ENCODE peak calls at places on chromosomes 4 and X, in six cellular contexts. E, W, O, G, J and B are unnamed samples.
A peak's percentile ranks its signal among the peaks of the same experiment; 100 is the strongest.

GRCh38 chrX:147897117-147897516 is 14.6 kb upstream of the FMR1 start:
- DNase-seq in E (no peak), W (no peak), J (no peak), G (no peak), O (no peak), B (no peak)

GRCh38 chr4:139528377-139529005 is 27.5 kb downstream of the SETD7 start:
- DNase-seq in G (no peak), J (peak; percentile 50), W (peak; percentile 96), O (peak; percentile 67), E (peak; percentile 63), B (peak; percentile 97)

GRCh38 chrX:150688911-150689451 is 4.2 kb upstream of the MTMR1 start:
- DNase-seq in G (no peak), J (no peak), O (no peak), W (peak; percentile 96), E (peak; percentile 81), B (peak; percentile 76)

GRCh38 chr4:122758033-122758432 is 25.5 kb downstream of the BBS12 start:
- DNase-seq in J (peak; percentile 51), G (no peak), W (peak; percentile 69), E (no peak), O (no peak), B (peak; percentile 67)

GRCh38 chr4:164536829-164537228 is 217.1 kb upstream of the SMIM31 start:
- DNase-seq in G (no peak), J (no peak), E (no peak), W (peak; percentile 41), O (no peak), B (peak; percentile 19)

GRCh38 chrX:153549231-153549630 is 31.8 kb downstream of the ATP2B3 start:
- DNase-seq in J (no peak), G (no peak), E (no peak), O (no peak), W (no peak), B (no peak)

GRCh38 chr4:95409127-95409526 is 139.6 kb downstream of the UNC5C start:
- DNase-seq in G (no peak), E (no peak), J (no peak), W (peak; percentile 10), O (no peak), B (peak; percentile 7)

GRCh38 chrX:10972731-10973130 is 138.4 kb upstream of the HCCS start:
- DNase-seq in W (peak; percentile 56), O (no peak), E (no peak), G (no peak), J (no peak), B (no peak)

GRCh38 chr4:118264096-118264495 is 88.7 kb downstream of the PRSS12 start:
- DNase-seq in W (no peak), O (no peak), J (no peak), E (no peak), G (no peak), B (no peak)

GRCh38 chr4:86831262-86832090 is 17.7 kb downstream of the SLC10A6 start:
- DNase-seq in W (peak; percentile 94), J (peak; percentile 6), E (peak; percentile 91), G (no peak), O (peak; percentile 64), B (peak; percentile 91)

GRCh38 chrX:12701625-12702024 is 89.6 kb upstream of the PRPS2 start:
- DNase-seq in W (peak; percentile 57), J (peak; percentile 41), E (peak; percentile 7), O (peak; percentile 51), G (peak; percentile 64), B (peak; percentile 62)

GRCh38 chr4:84499065-84499982 is at the start of gene NKX6-1:
- DNase-seq in W (peak; percentile 88), G (peak; percentile 89), E (no peak), O (peak; percentile 81), J (peak; percentile 65), B (peak; percentile 38)

GRCh38 chr4:955161-955921 is 18.0 kb downstream of the DGKQ start:
- DNase-seq in J (no peak), O (no peak), G (peak; percentile 1), W (no peak), E (no peak), B (no peak)

GRCh38 chr4:3472411-3473141 is 9.5 kb downstream of the DOK7 start:
- DNase-seq in J (no peak), E (no peak), W (no peak), G (peak; percentile 96), O (no peak), B (no peak)

GRCh38 chrX:50691820-50692219 is 122.2 kb downstream of the SHROOM4 start:
- DNase-seq in O (no peak), G (no peak), E (peak; percentile 5), J (peak; percentile 32), W (peak; percentile 63), B (peak; percentile 32)

GRCh38 chrX:13899607-13900006 is 82.7 kb upstream of the GPM6B start:
- DNase-seq in O (no peak), E (peak; percentile 33), G (peak; percentile 43), J (no peak), W (peak; percentile 72), B (peak; percentile 34)

GRCh38 chr4:151418385-151418784 is 9.4 kb downstream of the FHIP1A start:
- DNase-seq in E (peak; percentile 19), O (no peak), G (peak; percentile 40), W (peak; percentile 91), J (peak; percentile 51), B (peak; percentile 49)

GRCh38 chrX:17030092-17030491 is 83.6 kb downstream of the REPS2 start:
- DNase-seq in G (no peak), W (no peak), O (no peak), J (peak; percentile 36), E (no peak), B (no peak)

GRCh38 chrX:71650333-71650969 is 16.9 kb upstream of the LOC101059915 start:
- DNase-seq in E (no peak), O (no peak), G (no peak), W (peak; percentile 10), J (peak; percentile 44), B (no peak)

GRCh38 chrX:1464282-1465131 is 11.8 kb upstream of the ASMTL start:
- DNase-seq in G (no peak), O (no peak), E (no peak), J (peak; percentile 2), W (no peak), B (no peak)

GRCh38 chrX:151359931-151360871 is 36.8 kb upstream of the VMA21 start:
- DNase-seq in W (peak; percentile 10), G (peak; percentile 11), J (peak; percentile 23), O (peak; percentile 37), E (no peak), B (peak; percentile 3)

GRCh38 chrX:47217121-47217851 is 1.2 kb upstream of the CDK16 start:
- DNase-seq in O (peak; percentile 56), W (peak; percentile 44), E (peak; percentile 32), J (peak; percentile 57), G (peak; percentile 26), B (peak; percentile 81)

GRCh38 chrX:18424482-18425198 is 768 bp upstream of the CDKL5 start:
- DNase-seq in O (peak; percentile 45), J (peak; percentile 16), E (no peak), G (peak; percentile 4), W (peak; percentile 52), B (peak; percentile 13)

GRCh38 chr4:155529761-155530160 is 136.9 kb upstream of the GUCY1A1 start:
- DNase-seq in J (no peak), G (no peak), E (no peak), O (no peak), W (no peak), B (peak; percentile 60)

GRCh38 chr4:52856802-52857201 is 5.3 kb upstream of the RASL11B start:
- DNase-seq in E (no peak), W (no peak), O (no peak), G (no peak), J (no peak), B (no peak)

GRCh38 chr4:187469627-187470026 is 525.9 kb upstream of the ZFP42 start:
- DNase-seq in O (no peak), G (no peak), W (no peak), J (no peak), E (no peak), B (no peak)

GRCh38 chrX:38768079-38768478 is 33.2 kb upstream of the MID1IP1 start:
- DNase-seq in J (peak; percentile 3), E (no peak), O (no peak), G (no peak), W (peak; percentile 57), B (peak; percentile 21)

GRCh38 chrX:47097018-47097417 is 18.8 kb downstream of the RGN start:
- DNase-seq in E (no peak), J (no peak), G (no peak), O (no peak), W (no peak), B (no peak)

GRCh38 chr4:125283702-125284279 is 31.0 kb upstream of the FAT4 start:
- DNase-seq in W (peak; percentile 79), O (no peak), E (no peak), G (no peak), J (no peak), B (peak; percentile 61)

GRCh38 chrX:131067846-131068745 is 9.9 kb downstream of the ARHGAP36 start:
- DNase-seq in W (no peak), E (no peak), J (no peak), O (no peak), G (no peak), B (no peak)

GRCh38 chrX:131072871-131073571 is 14.9 kb downstream of the ARHGAP36 start:
- DNase-seq in J (no peak), W (no peak), G (no peak), O (no peak), E (no peak), B (no peak)

GRCh38 chrX:131066237-131066636 is 8.1 kb downstream of the ARHGAP36 start:
- DNase-seq in G (no peak), W (no peak), J (no peak), E (no peak), O (no peak), B (no peak)

GRCh38 chrX:131067216-131067615 is 9.1 kb downstream of the ARHGAP36 start:
- DNase-seq in G (no peak), J (no peak), E (no peak), O (no peak), W (no peak), B (no peak)

GRCh38 chrX:131068945-131069719 is 11.0 kb downstream of the ARHGAP36 start:
- DNase-seq in G (peak; percentile 34), O (no peak), W (peak; percentile 5), J (peak; percentile 12), E (no peak), B (peak; percentile 3)
- TF ChIP-seq CTCF in G (peak; percentile 27), O (no peak), W (peak; percentile 39), J (no peak), E (peak; percentile 45), B (peak; percentile 47)

GRCh38 chrX:134566506-134566905 is 91.8 kb downstream of the PLAC1 start:
- DNase-seq in G (no peak), J (no peak), O (no peak), E (no peak), W (no peak), B (no peak)
- H3K4me3 ChIP-seq in G (no peak overlapping the region), J (no peak overlapping the region), O (no peak overlapping the region), E (no peak overlapping the region), W (no peak overlapping the region), B (no peak overlapping the region)

GRCh38 chr4:68904786-68905185 is 46.8 kb downstream of the UGT2A3 start:
- DNase-seq in E (no peak), J (peak; percentile 59), G (peak; percentile 56), W (no peak), O (no peak), B (no peak)
- TF ChIP-seq CTCF in E (no peak), J (no peak), G (no peak), W (peak; percentile 18), O (no peak), B (no peak)

DNA sequence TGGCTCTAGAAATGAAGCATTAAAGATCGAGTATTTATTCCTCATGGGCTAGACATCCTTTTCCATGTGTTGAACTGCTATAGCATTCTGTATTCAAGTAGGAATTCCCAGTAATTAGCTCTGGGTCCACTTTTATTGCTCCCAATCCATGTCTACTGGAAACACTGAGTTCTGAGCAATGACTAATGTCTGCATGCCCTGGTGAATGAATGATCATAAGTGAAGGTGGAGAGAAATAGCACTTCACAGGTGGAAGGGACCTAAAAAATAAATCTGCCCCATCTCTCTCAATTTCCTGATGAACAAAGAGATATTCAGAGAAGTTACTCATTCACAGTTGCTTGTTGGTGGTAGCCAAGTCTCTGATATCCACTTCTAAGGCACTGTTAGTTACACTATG is 34.6 kb upstream of the CXCL8 start:
- DNase-seq in J (no peak), G (no peak), W (no peak), O (no peak), E (no peak), B (no peak)
- H3K4me3 ChIP-seq in J (no peak overlapping the region), G (no peak overlapping the region), W (no peak overlapping the region), O (no peak overlapping the region), E (no peak overlapping the region), B (no peak overlapping the region)